ENCODE peak calls at places on chromosomes 6 and 20, in nine cellular contexts. One of them, this sample, is unnamed.

GRCh38 chr6:35031611-35032529 is 109.3 kb downstream of the TCP11 start:
- DNase-seq in brain microvascular endothelial cell: no peak
- DNase-seq in fibroblast of lung: no peak
- DNase-seq in neural progenitor cell: no peak
- DNase-seq in lung: no peak
- DNase-seq in BJ: no peak
- DNase-seq in astrocyte of the cerebellum: no peak
- DNase-seq in AG10803: no peak
- DNase-seq in AG04450: no peak
- DNase-seq in this sample: no peak

GRCh38 chr20:62352402-62353288 is 14.5 kb downstream of the LAMA5 start:
- DNase-seq in AG10803: no peak
- DNase-seq in lung: no peak
- DNase-seq in brain microvascular endothelial cell: no peak
- DNase-seq in BJ: no peak
- DNase-seq in astrocyte of the cerebellum: no peak
- DNase-seq in AG04450: no peak
- DNase-seq in neural progenitor cell: no peak
- DNase-seq in fibroblast of lung: no peak
- DNase-seq in this sample: no peak

GRCh38 chr6:44627091-44627878 is 239.8 kb downstream of the CDC5L start:
- DNase-seq in neural progenitor cell: peak
- DNase-seq in AG04450: no peak
- DNase-seq in BJ: no peak
- DNase-seq in lung: peak
- DNase-seq in fibroblast of lung: no peak
- DNase-seq in astrocyte of the cerebellum: no peak
- DNase-seq in brain microvascular endothelial cell: no peak
- DNase-seq in AG10803: no peak
- DNase-seq in this sample: no peak

GRCh38 chr6:87806098-87806497 is 104.1 kb upstream of the AKIRIN2 start:
- DNase-seq in AG04450: no peak
- DNase-seq in AG10803: no peak
- DNase-seq in astrocyte of the cerebellum: no peak
- DNase-seq in brain microvascular endothelial cell: no peak
- DNase-seq in BJ: no peak
- DNase-seq in lung: no peak
- DNase-seq in fibroblast of lung: no peak
- DNase-seq in neural progenitor cell: no peak
- DNase-seq in this sample: no peak

GRCh38 chr6:2450546-2450945 is 205.1 kb upstream of the GMDS start:
- DNase-seq in BJ: no peak
- DNase-seq in lung: no peak
- DNase-seq in AG10803: no peak
- DNase-seq in brain microvascular endothelial cell: no peak
- DNase-seq in neural progenitor cell: no peak
- DNase-seq in AG04450: no peak
- DNase-seq in fibroblast of lung: no peak
- DNase-seq in astrocyte of the cerebellum: no peak
- DNase-seq in this sample: no peak

GRCh38 chr20:61765081-61765870 is 300.4 kb downstream of the TAF4 start:
- DNase-seq in AG10803: no peak
- DNase-seq in fibroblast of lung: no peak
- DNase-seq in lung: no peak
- DNase-seq in astrocyte of the cerebellum: no peak
- DNase-seq in neural progenitor cell: no peak
- DNase-seq in BJ: no peak
- DNase-seq in brain microvascular endothelial cell: no peak
- DNase-seq in AG04450: no peak
- DNase-seq in this sample: no peak

GRCh38 chr20:48899881-48900280 is 21.6 kb upstream of the ARFGEF2 start:
- DNase-seq in fibroblast of lung: no peak
- DNase-seq in neural progenitor cell: no peak
- DNase-seq in BJ: no peak
- DNase-seq in astrocyte of the cerebellum: no peak
- DNase-seq in AG04450: no peak
- DNase-seq in lung: no peak
- DNase-seq in brain microvascular endothelial cell: no peak
- DNase-seq in AG10803: no peak
- DNase-seq in this sample: no peak

GRCh38 chr20:57065646-57066045 is 200.8 kb downstream of the BMP7 start:
- DNase-seq in neural progenitor cell: peak
- DNase-seq in BJ: no peak
- DNase-seq in lung: no peak
- DNase-seq in brain microvascular endothelial cell: peak
- DNase-seq in AG04450: no peak
- DNase-seq in astrocyte of the cerebellum: no peak
- DNase-seq in AG10803: peak
- DNase-seq in fibroblast of lung: no peak
- DNase-seq in this sample: no peak

GRCh38 chr6:106360989-106361430 is 493 bp downstream of the CRYBG1 start:
- DNase-seq in astrocyte of the cerebellum: no peak
- DNase-seq in AG04450: no peak
- DNase-seq in neural progenitor cell: peak
- DNase-seq in lung: peak
- DNase-seq in BJ: no peak
- DNase-seq in brain microvascular endothelial cell: no peak
- DNase-seq in fibroblast of lung: no peak
- DNase-seq in AG10803: no peak
- DNase-seq in this sample: no peak

GRCh38 chr6:119096683-119097310 is 18.3 kb upstream of the FAM184A start:
- DNase-seq in BJ: no peak
- DNase-seq in AG10803: peak
- DNase-seq in brain microvascular endothelial cell: peak
- DNase-seq in neural progenitor cell: no peak
- DNase-seq in AG04450: no peak
- DNase-seq in lung: peak
- DNase-seq in fibroblast of lung: peak
- DNase-seq in astrocyte of the cerebellum: peak
- DNase-seq in this sample: peak

GRCh38 chr6:116580198-116580597 is 8.9 kb downstream of the RWDD1 start:
- DNase-seq in brain microvascular endothelial cell: peak
- DNase-seq in BJ: peak
- DNase-seq in fibroblast of lung: no peak
- DNase-seq in AG10803: peak
- DNase-seq in lung: no peak
- DNase-seq in neural progenitor cell: no peak
- DNase-seq in astrocyte of the cerebellum: peak
- DNase-seq in AG04450: no peak
- DNase-seq in this sample: peak

GRCh38 chr6:155495011-155495768 is 39.6 kb upstream of the NOX3 start:
- DNase-seq in BJ: peak
- DNase-seq in astrocyte of the cerebellum: no peak
- DNase-seq in AG10803: peak
- DNase-seq in neural progenitor cell: peak
- DNase-seq in brain microvascular endothelial cell: peak
- DNase-seq in fibroblast of lung: peak
- DNase-seq in lung: peak
- DNase-seq in AG04450: peak
- DNase-seq in this sample: peak

DNA sequence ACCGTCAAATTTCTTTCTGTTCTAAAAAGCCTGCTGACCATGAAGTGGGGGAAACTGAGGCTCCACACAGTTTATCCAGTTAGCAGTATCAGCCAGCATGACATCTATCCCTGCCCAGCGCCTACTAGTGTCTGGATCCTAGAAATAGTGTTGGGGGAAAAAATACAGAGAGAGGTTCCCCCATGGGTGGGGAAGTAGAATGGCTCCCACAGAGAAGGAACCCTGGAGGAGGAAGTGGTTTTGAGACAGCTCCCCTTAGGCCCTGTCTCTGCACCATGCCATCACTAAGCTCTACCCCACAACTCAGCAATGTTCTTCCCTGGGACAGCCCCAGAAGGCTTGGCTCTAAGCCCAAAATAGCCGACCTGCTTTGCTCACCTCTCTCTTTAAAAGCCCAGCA is 153.4 kb downstream of the MBOAT1 start:
- DNase-seq in brain microvascular endothelial cell: no peak
- DNase-seq in neural progenitor cell: no peak
- DNase-seq in BJ: no peak
- DNase-seq in astrocyte of the cerebellum: no peak
- DNase-seq in fibroblast of lung: no peak
- DNase-seq in AG10803: no peak
- DNase-seq in AG04450: no peak
- DNase-seq in lung: no peak
- DNase-seq in this sample: no peak
- TF ChIP-seq CTCF in brain microvascular endothelial cell: no peak
- TF ChIP-seq CTCF in neural progenitor cell: no peak
- TF ChIP-seq CTCF in BJ: no peak
- TF ChIP-seq CTCF in astrocyte of the cerebellum: no peak
- TF ChIP-seq CTCF in fibroblast of lung: no peak
- TF ChIP-seq CTCF in AG10803: no peak
- TF ChIP-seq CTCF in AG04450: no peak
- TF ChIP-seq CTCF in lung: no peak
- TF ChIP-seq CTCF in this sample: no peak

DNA sequence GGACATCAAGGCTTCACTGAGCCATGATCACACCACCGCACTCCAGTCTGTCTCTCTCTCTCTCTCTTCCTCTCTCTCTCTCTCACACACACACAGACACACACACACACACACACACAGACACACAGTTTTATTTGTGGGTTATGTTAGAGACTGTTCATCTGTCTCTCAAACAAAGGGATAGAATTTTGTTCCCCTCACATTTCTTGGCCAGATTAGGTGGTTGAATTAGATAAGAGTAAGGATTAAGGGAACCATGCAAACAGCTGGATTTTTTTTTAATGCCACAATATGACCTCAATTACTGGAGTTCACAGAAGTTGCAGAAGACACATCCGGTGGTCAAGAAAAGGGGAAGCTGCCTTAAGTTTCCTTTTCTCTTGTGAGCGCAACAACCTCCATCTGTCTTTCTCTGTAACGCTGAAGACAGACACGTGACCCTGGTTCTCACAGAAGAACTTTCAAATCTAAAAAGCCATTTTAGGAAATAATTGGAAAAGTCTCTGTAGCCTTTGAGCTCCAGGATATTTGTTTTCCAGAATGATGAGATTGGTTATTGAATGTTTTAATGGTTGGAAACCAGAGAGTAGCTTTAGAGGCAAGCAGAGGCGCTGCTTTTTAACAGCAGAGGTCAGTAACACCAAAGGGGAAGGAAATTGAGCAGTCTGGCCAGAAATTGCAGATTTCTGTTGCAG is 33.0 kb upstream of the LGSN start:
- DNase-seq in neural progenitor cell: peak
- DNase-seq in brain microvascular endothelial cell: peak
- DNase-seq in astrocyte of the cerebellum: peak
- DNase-seq in AG10803: peak
- DNase-seq in fibroblast of lung: peak
- DNase-seq in AG04450: peak
- DNase-seq in lung: peak
- DNase-seq in BJ: no peak
- DNase-seq in this sample: peak
- TF ChIP-seq CTCF in neural progenitor cell: peak
- TF ChIP-seq CTCF in brain microvascular endothelial cell: peak
- TF ChIP-seq CTCF in astrocyte of the cerebellum: peak
- TF ChIP-seq CTCF in AG10803: peak
- TF ChIP-seq CTCF in fibroblast of lung: peak
- TF ChIP-seq CTCF in AG04450: peak
- TF ChIP-seq CTCF in lung: peak
- TF ChIP-seq CTCF in BJ: peak
- TF ChIP-seq CTCF in this sample: peak

DNA sequence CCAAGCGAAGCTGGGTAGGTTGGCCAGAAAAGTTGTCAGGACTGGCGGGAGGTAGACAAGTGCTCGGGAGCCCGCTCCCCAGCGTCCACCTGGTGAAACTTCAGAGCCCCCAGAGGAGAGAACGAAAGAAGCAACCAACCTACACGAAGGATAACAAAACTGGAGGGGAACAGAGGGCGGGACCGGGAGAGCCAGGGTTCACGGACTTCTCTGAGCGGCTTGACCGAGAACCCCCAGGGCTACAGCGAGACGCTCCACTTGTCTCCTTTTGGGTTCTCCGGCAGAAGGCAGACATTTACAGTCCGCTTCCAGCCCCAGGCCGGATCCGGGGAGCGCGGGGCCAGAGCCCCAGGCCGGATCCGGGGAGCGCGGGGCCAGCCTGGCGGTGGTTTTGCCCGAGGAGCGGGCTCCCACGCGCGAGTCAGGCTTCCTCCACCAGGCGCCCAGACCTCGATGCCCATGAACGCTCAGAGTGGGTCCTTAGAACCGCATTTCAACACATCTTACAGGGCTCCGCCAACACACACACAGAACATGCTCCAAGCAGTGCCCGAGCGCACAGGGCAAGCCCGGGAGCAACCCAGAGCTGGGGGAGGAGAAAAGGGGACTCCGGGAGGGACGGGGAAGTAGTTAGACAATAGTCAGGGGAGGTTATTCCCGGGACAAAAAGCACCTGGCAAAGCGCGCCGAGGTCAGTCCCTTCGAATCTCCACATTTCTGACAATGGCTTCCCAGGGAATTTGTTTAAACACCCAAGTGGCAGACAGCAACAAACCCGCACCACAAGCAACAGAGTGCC is 1.1 kb downstream of the PTPRK start:
- DNase-seq in BJ: no peak
- DNase-seq in astrocyte of the cerebellum: no peak
- DNase-seq in neural progenitor cell: peak
- DNase-seq in AG10803: peak
- DNase-seq in brain microvascular endothelial cell: no peak
- DNase-seq in AG04450: no peak
- DNase-seq in fibroblast of lung: peak
- DNase-seq in lung: peak
- DNase-seq in this sample: peak
- TF ChIP-seq CTCF in BJ: peak
- TF ChIP-seq CTCF in astrocyte of the cerebellum: peak
- TF ChIP-seq CTCF in neural progenitor cell: peak
- TF ChIP-seq CTCF in AG10803: no peak
- TF ChIP-seq CTCF in brain microvascular endothelial cell: peak
- TF ChIP-seq CTCF in AG04450: peak
- TF ChIP-seq CTCF in fibroblast of lung: no peak
- TF ChIP-seq CTCF in lung: no peak
- TF ChIP-seq CTCF in this sample: peak

GRCh38 chr6:13146429-13146828 is 181.9 kb downstream of the TBC1D7 start:
- DNase-seq in astrocyte of the cerebellum: no peak
- DNase-seq in lung: no peak
- DNase-seq in AG10803: no peak
- DNase-seq in fibroblast of lung: no peak
- DNase-seq in neural progenitor cell: no peak
- DNase-seq in brain microvascular endothelial cell: no peak
- DNase-seq in BJ: no peak
- DNase-seq in AG04450: no peak
- DNase-seq in this sample: no peak

GRCh38 chr6:13142611-13143010 is 185.7 kb downstream of the TBC1D7 start:
- DNase-seq in AG04450: no peak
- DNase-seq in AG10803: no peak
- DNase-seq in brain microvascular endothelial cell: no peak
- DNase-seq in fibroblast of lung: no peak
- DNase-seq in lung: no peak
- DNase-seq in neural progenitor cell: no peak
- DNase-seq in astrocyte of the cerebellum: no peak
- DNase-seq in BJ: no peak
- DNase-seq in this sample: no peak

GRCh38 chr6:13139119-13139518 is 189.2 kb downstream of the TBC1D7 start:
- DNase-seq in lung: no peak
- DNase-seq in brain microvascular endothelial cell: no peak
- DNase-seq in astrocyte of the cerebellum: no peak
- DNase-seq in BJ: no peak
- DNase-seq in AG10803: no peak
- DNase-seq in fibroblast of lung: no peak
- DNase-seq in neural progenitor cell: no peak
- DNase-seq in AG04450: no peak
- DNase-seq in this sample: no peak

GRCh38 chr6:13140972-13141371 is 187.4 kb downstream of the TBC1D7 start:
- DNase-seq in AG04450: no peak
- DNase-seq in neural progenitor cell: no peak
- DNase-seq in lung: no peak
- DNase-seq in astrocyte of the cerebellum: no peak
- DNase-seq in brain microvascular endothelial cell: no peak
- DNase-seq in AG10803: no peak
- DNase-seq in BJ: no peak
- DNase-seq in fibroblast of lung: no peak
- DNase-seq in this sample: no peak

GRCh38 chr6:13141392-13141791 is 186.9 kb downstream of the TBC1D7 start:
- DNase-seq in astrocyte of the cerebellum: no peak
- DNase-seq in brain microvascular endothelial cell: no peak
- DNase-seq in AG04450: no peak
- DNase-seq in lung: no peak
- DNase-seq in AG10803: no peak
- DNase-seq in fibroblast of lung: no peak
- DNase-seq in BJ: no peak
- DNase-seq in neural progenitor cell: no peak
- DNase-seq in this sample: no peak
- TF ChIP-seq CTCF in astrocyte of the cerebellum: no peak
- TF ChIP-seq CTCF in brain microvascular endothelial cell: no peak
- TF ChIP-seq CTCF in AG04450: no peak
- TF ChIP-seq CTCF in lung: no peak
- TF ChIP-seq CTCF in AG10803: no peak
- TF ChIP-seq CTCF in fibroblast of lung: no peak
- TF ChIP-seq CTCF in BJ: no peak
- TF ChIP-seq CTCF in neural progenitor cell: no peak
- TF ChIP-seq CTCF in this sample: no peak